ENCODE peak calls at places on chromosomes 13 and 19, in nine cellular contexts. F is stomach, G is AG04450, R is endothelial cell of umbilical vein, U is IMR-90, E is body of pancreas, W is A549, X is fibroblast of lung, O is neural progenitor cell. A is an unnamed sample.

GRCh38 chr13:22926176-22927007 is 254.4 kb upstream of the SGCG start:
- DNase-seq in F (no peak), G (no peak), R (no peak), U (no peak), E (peak), W (no peak), X (peak), O (peak), A (peak)

GRCh38 chr13:24784319-24784718 is 20.4 kb downstream of the RNF17 start:
- DNase-seq in F (no peak), G (no peak), R (no peak), U (no peak), E (no peak), W (no peak), X (no peak), O (no peak), A (no peak)

GRCh38 chr13:40052954-40053353 is 397.5 kb downstream of the COG6 start:
- DNase-seq in F (no peak), G (no peak), R (no peak), U (no peak), E (no peak), W (no peak), X (no peak), O (no peak), A (no peak)

GRCh38 chr13:60584976-60585375 is 188.0 kb downstream of the TDRD3 start:
- DNase-seq in F (no peak), G (no peak), R (no peak), U (no peak), E (no peak), W (no peak), X (peak), O (peak), A (peak)

GRCh38 chr19:35671818-35672217 is 5.5 kb downstream of the UPK1A start:
- DNase-seq in F (no peak), G (no peak), R (no peak), U (no peak), E (no peak), W (no peak), X (no peak), O (no peak), A (peak)

GRCh38 chr19:5880604-5881078 is 10.3 kb upstream of the FUT5 start:
- DNase-seq in F (no peak), G (peak), R (no peak), U (peak), E (peak), W (peak), X (peak), O (no peak), A (peak)

GRCh38 chr19:29535432-29535831 is 9.6 kb downstream of the VSTM2B start:
- DNase-seq in F (peak), G (no peak), R (no peak), U (no peak), E (no peak), W (no peak), X (no peak), O (peak), A (no peak)

GRCh38 chr13:43285891-43286602 is 262.7 kb downstream of the DNAJC15 start:
- DNase-seq in F (no peak), G (no peak), R (no peak), U (peak), E (no peak), W (no peak), X (peak), O (peak), A (no peak)

GRCh38 chr13:78121459-78122348 is 203.1 kb upstream of the EDNRB start:
- DNase-seq in F (peak), G (no peak), R (peak), U (peak), E (peak), W (peak), X (peak), O (peak), A (peak)

GRCh38 chr13:77574076-77574475 is 38.6 kb downstream of the SCEL start:
- DNase-seq in F (no peak), G (no peak), R (no peak), U (no peak), E (no peak), W (no peak), X (no peak), O (no peak), A (no peak)

GRCh38 chr19:40827386-40828247 is 22.6 kb downstream of the CYP2A6 start:
- DNase-seq in F (peak), G (no peak), R (no peak), U (no peak), E (no peak), W (no peak), X (no peak), O (no peak), A (no peak)

GRCh38 chr19:37654833-37655688 is at the start of gene ZFP30:
- DNase-seq in F (peak), G (peak), R (peak), U (peak), E (peak), W (peak), X (peak), O (peak), A (peak)

GRCh38 chr13:50033696-50034095 is 18.5 kb downstream of the KCNRG start:
- DNase-seq in F (no peak), G (no peak), R (no peak), U (peak), E (no peak), W (no peak), X (peak), O (no peak), A (peak)

GRCh38 chr13:71493189-71493588 is 373.8 kb downstream of the DACH1 start:
- DNase-seq in F (no peak), G (no peak), R (no peak), U (no peak), E (no peak), W (no peak), X (no peak), O (no peak), A (no peak)

GRCh38 chr19:4922530-4923378 is 13.5 kb downstream of the UHRF1 start:
- DNase-seq in F (no peak), G (no peak), R (no peak), U (no peak), E (no peak), W (no peak), X (no peak), O (no peak), A (no peak)

GRCh38 chr13:48624016-48624415 is 29.7 kb upstream of the CYSLTR2 start:
- DNase-seq in F (no peak), G (no peak), R (no peak), U (no peak), E (no peak), W (no peak), X (no peak), O (no peak), A (no peak)

GRCh38 chr19:18308948-18309325 is 13.9 kb downstream of the LSM4 start:
- DNase-seq in F (no peak), G (no peak), R (no peak), U (no peak), E (no peak), W (no peak), X (no peak), O (no peak), A (no peak)

GRCh38 chr19:53091413-53091812 is 11.8 kb downstream of the ZNF160 start:
- DNase-seq in F (no peak), G (no peak), R (no peak), U (no peak), E (no peak), W (no peak), X (no peak), O (peak), A (no peak)

GRCh38 chr19:5691205-5691929 is 1.3 kb downstream of the RPL36 start:
- DNase-seq in F (peak), G (no peak), R (peak), U (peak), E (peak), W (peak), X (peak), O (peak), A (peak)

GRCh38 chr19:15251749-15252397 is 19.6 kb upstream of the EPHX3 start:
- DNase-seq in F (peak), G (peak), R (peak), U (peak), E (peak), W (peak), X (peak), O (peak), A (peak)

GRCh38 chr13:73767747-73768315 is 366.4 kb downstream of the KLF12 start:
- DNase-seq in F (no peak), G (no peak), R (no peak), U (no peak), E (no peak), W (peak), X (no peak), O (peak), A (no peak)

GRCh38 chr19:55467236-55468053 is 2.9 kb upstream of the C19orf85 start:
- DNase-seq in F (peak), G (no peak), R (peak), U (peak), E (peak), W (peak), X (peak), O (peak), A (peak)

GRCh38 chr13:43698743-43699142 is 88.0 kb downstream of the ENOX1 start:
- DNase-seq in F (no peak), G (peak), R (no peak), U (peak), E (peak), W (no peak), X (peak), O (no peak), A (peak)

GRCh38 chr13:110047511-110047910 is 259.4 kb downstream of the COL4A1 start:
- DNase-seq in F (peak), G (peak), R (peak), U (peak), E (peak), W (no peak), X (peak), O (no peak), A (peak)

GRCh38 chr13:37490176-37490575 is 108.4 kb downstream of the POSTN start:
- DNase-seq in F (no peak), G (no peak), R (no peak), U (peak), E (no peak), W (no peak), X (peak), O (no peak), A (peak)

GRCh38 chr13:102097708-102098107 is 304.1 kb downstream of the FGF14 start:
- DNase-seq in F (no peak), G (no peak), R (no peak), U (no peak), E (no peak), W (no peak), X (no peak), O (no peak), A (no peak)

GRCh38 chr13:112160558-112160957 is 93.6 kb downstream of the SOX1 start:
- DNase-seq in F (no peak), G (no peak), R (no peak), U (no peak), E (no peak), W (no peak), X (no peak), O (no peak), A (no peak)

GRCh38 chr13:112154301-112155060 is 87.5 kb downstream of the SOX1 start:
- DNase-seq in F (no peak), G (no peak), R (no peak), U (no peak), E (no peak), W (no peak), X (no peak), O (no peak), A (no peak)

GRCh38 chr13:112159575-112160547 is 92.9 kb downstream of the SOX1 start:
- DNase-seq in F (no peak), G (no peak), R (no peak), U (no peak), E (no peak), W (no peak), X (no peak), O (no peak), A (no peak)

GRCh38 chr13:112161441-112162301 is 94.7 kb downstream of the SOX1 start:
- DNase-seq in F (no peak), G (no peak), R (no peak), U (no peak), E (no peak), W (no peak), X (no peak), O (peak), A (no peak)

GRCh38 chr13:112158961-112159360 is 92.0 kb downstream of the SOX1 start:
- DNase-seq in F (no peak), G (no peak), R (no peak), U (no peak), E (no peak), W (no peak), X (no peak), O (no peak), A (no peak)
- H3K4me3 ChIP-seq in F (no peak), G (no peak), R (no peak), U (no peak), E (no peak), W (no peak), X (no peak), O (no peak), A (no peak)

GRCh38 chr19:47854459-47854858 is 4.6 kb upstream of the TPRX2 start:
- DNase-seq in F (no peak), G (no peak), R (no peak), U (no peak), E (no peak), W (no peak), X (no peak), O (no peak), A (no peak)

GRCh38 chr19:47853003-47853402 is 6.0 kb upstream of the TPRX2 start:
- DNase-seq in F (no peak), G (no peak), R (no peak), U (no peak), E (no peak), W (no peak), X (no peak), O (no peak), A (no peak)

GRCh38 chr19:47848425-47848824 is 10.6 kb upstream of the TPRX2 start:
- DNase-seq in F (no peak), G (no peak), R (no peak), U (no peak), E (no peak), W (no peak), X (no peak), O (no peak), A (no peak)

GRCh38 chr19:47848871-47849473 is 10.1 kb upstream of the TPRX2 start:
- DNase-seq in F (no peak), G (no peak), R (no peak), U (no peak), E (peak), W (peak), X (no peak), O (peak), A (peak)
- TF ChIP-seq CTCF in F (no peak), G (peak), R (peak), U (peak), E (peak), W (peak), X (peak), O (peak), A (peak)

GRCh38 chr19:2458054-2458453 is 1.3 kb upstream of the LMNB2 start:
- DNase-seq in F (no peak), G (no peak), R (no peak), U (no peak), E (no peak), W (no peak), X (no peak), O (no peak), A (no peak)

GRCh38 chr19:2454962-2455409 is 1.8 kb downstream of the LMNB2 start:
- DNase-seq in F (no peak), G (no peak), R (no peak), U (no peak), E (no peak), W (no peak), X (no peak), O (no peak), A (no peak)

GRCh38 chr19:2455481-2456300 is 1.1 kb downstream of the LMNB2 start:
- DNase-seq in F (peak), G (no peak), R (no peak), U (no peak), E (peak), W (no peak), X (no peak), O (peak), A (no peak)

GRCh38 chr19:2456301-2456570 is 523 bp downstream of the LMNB2 start:
- DNase-seq in F (no peak), G (no peak), R (no peak), U (no peak), E (no peak), W (no peak), X (no peak), O (no peak), A (no peak)

DNA sequence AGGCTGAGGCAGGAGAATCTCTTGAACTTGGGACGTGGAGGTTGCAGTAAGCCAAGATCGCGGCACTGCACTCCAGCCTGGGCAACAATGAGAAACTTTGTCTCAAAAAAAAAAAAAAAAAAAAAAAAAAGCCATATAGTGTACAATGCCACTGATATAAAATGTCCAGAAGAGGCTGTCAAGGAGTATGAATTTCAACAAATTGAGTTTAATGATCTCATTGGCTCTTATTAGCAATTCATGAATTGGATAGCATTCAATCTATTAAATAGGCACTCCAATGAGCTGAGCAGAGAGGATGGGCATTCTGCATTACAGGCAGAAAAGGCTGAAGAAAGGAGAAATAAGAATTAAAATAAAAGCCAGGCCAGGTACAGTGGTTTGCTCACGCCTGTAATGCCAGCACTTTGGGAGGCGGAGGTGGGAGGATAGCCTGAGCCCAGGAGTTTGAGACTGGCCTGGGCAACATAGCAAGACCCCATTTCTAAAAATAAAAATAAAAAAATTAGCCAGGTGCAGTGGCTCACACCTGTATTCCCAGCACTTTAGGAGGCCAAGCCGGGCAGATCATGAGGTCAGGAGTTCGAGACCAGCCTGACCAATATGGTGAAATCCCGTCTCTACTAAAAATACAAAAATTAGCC is 757 bp upstream of the LMNB2 start:
- DNase-seq in F (no peak), G (no peak), R (no peak), U (no peak), E (no peak), W (no peak), X (no peak), O (no peak), A (no peak)
- H3K4me3 ChIP-seq in F (peak), G (peak), R (no peak), U (no peak), E (no peak), W (peak), X (no peak), O (peak), A (peak)

DNA sequence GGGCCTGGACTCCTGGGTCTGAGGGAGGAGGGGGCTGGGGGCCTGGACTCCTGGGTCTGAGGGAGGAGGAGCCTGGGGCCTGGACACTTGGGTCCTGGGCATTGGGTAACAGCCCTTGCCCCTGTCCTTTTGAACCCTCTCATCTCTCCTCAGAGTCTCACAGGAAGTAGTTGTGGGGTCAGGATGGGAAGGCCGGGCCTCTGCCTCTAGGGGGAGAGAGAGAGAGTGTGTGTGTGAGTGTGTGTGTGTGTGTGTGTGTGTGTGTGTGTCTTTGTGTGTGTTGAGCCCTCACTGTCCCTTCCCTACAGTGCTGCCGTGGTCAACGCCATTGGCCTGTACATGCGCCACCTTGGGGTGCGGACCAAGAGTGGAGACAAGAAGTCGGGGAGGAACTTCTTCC is 10.9 kb downstream of the ARHGEF1 start:
- DNase-seq in F (no peak), G (no peak), R (no peak), U (peak), E (no peak), W (peak), X (no peak), O (peak), A (no peak)
- TF ChIP-seq CTCF in F (no peak), G (peak), R (peak), U (peak), E (no peak), W (no peak), X (no peak), O (peak), A (peak)

DNA sequence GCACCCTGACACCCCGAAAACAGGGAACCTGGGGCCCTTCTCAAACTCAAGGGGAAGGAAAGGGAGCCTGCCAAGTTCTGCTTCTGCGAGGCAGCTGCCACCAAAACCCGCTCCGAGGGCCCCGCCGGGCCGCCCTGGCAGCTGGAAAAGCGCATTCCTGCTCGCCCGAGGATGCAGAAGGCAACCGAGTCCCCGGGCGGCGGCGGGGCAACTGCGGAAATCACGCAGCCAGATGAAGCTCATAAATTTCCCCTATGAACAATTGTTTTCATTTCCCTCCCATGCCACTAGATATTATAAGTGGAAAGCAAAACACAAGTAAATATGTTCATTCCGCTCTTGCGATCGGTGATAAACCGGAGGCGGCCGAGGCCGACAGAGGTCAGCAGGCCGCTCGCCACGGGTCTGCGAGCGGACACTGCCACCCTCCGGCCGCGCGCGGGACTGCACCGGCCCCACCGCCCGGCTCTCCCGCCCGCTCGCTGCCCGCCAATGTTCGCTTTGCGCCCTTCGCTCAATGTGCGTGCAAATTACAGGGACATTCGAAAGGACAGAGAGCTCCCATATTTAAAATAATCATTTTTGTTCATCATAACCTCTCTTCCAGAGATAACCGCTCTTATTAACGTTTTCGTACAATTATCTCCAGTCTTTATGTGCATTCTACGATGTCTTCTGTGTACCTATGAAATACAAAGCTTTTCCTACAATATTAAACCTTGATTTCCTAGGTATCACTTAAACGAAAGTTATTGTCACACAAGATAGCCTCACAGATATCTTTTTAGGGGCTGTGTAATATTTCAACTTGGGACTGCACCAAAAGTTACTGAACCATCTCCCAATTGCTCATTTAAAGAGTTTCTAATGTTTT is 120.8 kb upstream of the ZNF507 start:
- DNase-seq in F (peak), G (no peak), R (peak), U (peak), E (peak), W (peak), X (peak), O (peak), A (peak)
- H3K4me3 ChIP-seq in F (peak), G (no peak), R (no peak), U (no peak), E (no peak), W (no peak), X (no peak), O (peak), A (no peak)

GRCh38 chr13:108728370-108728769 is 99.0 kb downstream of the MYO16 start:
- DNase-seq in F (no peak), G (no peak), R (no peak), U (no peak), E (no peak), W (peak), X (no peak), O (peak), A (no peak)
- TF ChIP-seq CTCF in F (no peak), G (peak), R (no peak), U (no peak), E (no peak), W (no peak), X (no peak), O (peak), A (no peak)

DNA sequence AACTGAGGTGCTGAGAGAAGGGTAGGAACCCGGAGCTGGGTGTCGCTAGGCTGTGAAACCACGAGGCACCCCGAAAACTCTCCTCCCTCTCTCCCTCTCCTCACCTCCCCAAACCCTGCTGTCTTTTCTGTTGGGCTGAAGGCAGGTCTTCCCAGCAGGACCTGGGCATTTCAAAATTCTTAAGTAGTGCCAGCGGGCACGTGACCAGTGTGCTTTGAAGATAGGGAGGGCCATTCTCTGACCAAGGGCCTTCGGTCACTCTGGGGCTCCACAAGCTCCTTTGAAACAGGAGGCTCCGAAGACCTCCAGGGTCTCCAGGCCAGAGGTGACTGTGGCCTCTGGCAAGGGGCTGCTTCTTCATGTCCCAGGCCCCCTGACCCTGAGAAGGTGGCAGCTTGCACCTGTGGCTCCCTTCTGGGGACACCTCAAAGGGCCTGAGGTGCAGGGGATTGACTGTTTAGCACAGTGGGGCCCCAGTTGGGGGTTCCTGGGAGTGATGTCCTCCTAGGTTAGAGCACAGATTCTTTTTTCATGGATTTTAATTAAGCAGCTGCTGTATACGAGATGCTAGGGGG is 48.3 kb downstream of the DNM2 start:
- DNase-seq in F (peak), G (no peak), R (no peak), U (no peak), E (no peak), W (no peak), X (no peak), O (no peak), A (no peak)
- H3K4me3 ChIP-seq in F (no peak), G (no peak), R (no peak), U (no peak), E (no peak), W (no peak), X (no peak), O (no peak), A (no peak)

A was measured in fibroblast of pulmonary artery.